ENCODE peak calls at places on chromosomes 1 and 21, in five cellular contexts. K is lung; U is CD8-positive, alpha-beta T cell; D is glutamatergic neuron; S is tibial artery. A is an unnamed sample.

GRCh38 chr1:246121533-246121932 is 385.5 kb downstream of the SMYD3 start:
- DNase-seq in K (no peak), U (no peak), D (no peak), S (no peak), A (no peak)

GRCh38 chr21:18368193-18368592 is 35.4 kb downstream of the TMPRSS15 start:
- DNase-seq in K (no peak), U (no peak), D (no peak), S (no peak), A (no peak)

GRCh38 chr1:99529002-99529401 is 116.9 kb upstream of the PALMD start:
- DNase-seq in K (no peak), U (no peak), D (no peak), S (no peak), A (no peak)

GRCh38 chr1:82449671-82450070 is 648.9 kb downstream of the ADGRL2 start:
- DNase-seq in K (no peak), U (no peak), D (no peak), S (no peak), A (no peak)

GRCh38 chr1:217713223-217713622 is 82.1 kb downstream of the SPATA17 start:
- DNase-seq in K (no peak), U (no peak), D (no peak), S (no peak), A (no peak)

GRCh38 chr1:36359383-36359782 is 26.3 kb downstream of the STK40 start:
- DNase-seq in K (no peak), U (no peak), D (no peak), S (no peak), A (no peak)

GRCh38 chr1:39919545-39919944 is 17.8 kb upstream of the MYCL start:
- DNase-seq in K (peak; percentile 60), U (peak; percentile 28), D (no peak), S (no peak), A (peak; percentile 80)

GRCh38 chr1:75745276-75745675 is 20.8 kb downstream of the ACADM start:
- DNase-seq in K (no peak), U (no peak), D (no peak), S (no peak), A (no peak)

GRCh38 chr21:24844672-24845071 is 762.6 kb downstream of the MRPL39 start:
- DNase-seq in K (no peak), U (no peak), D (no peak), S (no peak), A (no peak)

GRCh38 chr1:13697738-13698137 is 2.2 kb upstream of the PRDM2 start:
- DNase-seq in K (no peak), U (no peak), D (no peak), S (no peak), A (peak; percentile 29)
- TF ChIP-seq CTCF in K (no peak), U (no peak), D (no peak), S (no peak), A (peak; percentile 64)

GRCh38 chr1:31696246-31696645 is 7.6 kb downstream of the COL16A1 start:
- DNase-seq in K (no peak), U (no peak), D (no peak), S (no peak), A (no peak)
- TF ChIP-seq CTCF in K (no peak), U (no peak), D (no peak), S (no peak), A (no peak)

DNA sequence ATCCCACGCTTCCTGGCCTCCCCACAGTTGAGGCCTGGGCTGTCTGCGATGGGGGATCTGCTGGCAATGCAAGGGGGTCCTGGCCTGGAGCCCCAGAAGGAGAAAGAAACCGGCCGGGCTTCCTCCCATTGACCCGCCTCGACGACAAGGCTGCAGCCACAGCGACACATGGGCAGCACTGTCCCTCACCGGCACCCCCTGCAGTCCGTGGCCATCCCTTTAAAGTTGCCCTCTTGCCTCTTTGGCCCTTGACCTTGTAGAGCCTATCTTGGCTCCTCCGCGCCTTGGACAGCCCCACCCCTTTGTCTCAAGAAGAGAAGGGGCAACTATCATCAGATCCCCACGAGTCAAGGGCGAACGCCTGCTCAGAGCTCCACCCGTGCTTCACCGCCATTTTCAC is 106.0 kb downstream of the CASZ1 start:
- DNase-seq in K (no peak), U (no peak), D (no peak), S (no peak), A (no peak)
- TF ChIP-seq CTCF in K (no peak), U (no peak), D (no peak), S (no peak), A (no peak)

GRCh38 chr1:206637605-206638004 is 2.3 kb downstream of the DYRK3 start:
- DNase-seq in K (no peak), U (no peak), D (no peak), S (no peak), A (peak; percentile 18)

GRCh38 chr1:206635983-206636354 is 633 bp downstream of the DYRK3 start:
- DNase-seq in K (no peak), U (no peak), D (no peak), S (no peak), A (peak; percentile 35)

GRCh38 chr1:206633708-206634121 is 1.6 kb upstream of the DYRK3 start:
- DNase-seq in K (no peak), U (no peak), D (no peak), S (no peak), A (no peak)

GRCh38 chr1:206634365-206635079 is 814 bp upstream of the DYRK3 start:
- DNase-seq in K (peak; percentile 93), U (peak; percentile 76), D (peak; percentile 89), S (peak; percentile 95), A (peak; percentile 87)

DNA sequence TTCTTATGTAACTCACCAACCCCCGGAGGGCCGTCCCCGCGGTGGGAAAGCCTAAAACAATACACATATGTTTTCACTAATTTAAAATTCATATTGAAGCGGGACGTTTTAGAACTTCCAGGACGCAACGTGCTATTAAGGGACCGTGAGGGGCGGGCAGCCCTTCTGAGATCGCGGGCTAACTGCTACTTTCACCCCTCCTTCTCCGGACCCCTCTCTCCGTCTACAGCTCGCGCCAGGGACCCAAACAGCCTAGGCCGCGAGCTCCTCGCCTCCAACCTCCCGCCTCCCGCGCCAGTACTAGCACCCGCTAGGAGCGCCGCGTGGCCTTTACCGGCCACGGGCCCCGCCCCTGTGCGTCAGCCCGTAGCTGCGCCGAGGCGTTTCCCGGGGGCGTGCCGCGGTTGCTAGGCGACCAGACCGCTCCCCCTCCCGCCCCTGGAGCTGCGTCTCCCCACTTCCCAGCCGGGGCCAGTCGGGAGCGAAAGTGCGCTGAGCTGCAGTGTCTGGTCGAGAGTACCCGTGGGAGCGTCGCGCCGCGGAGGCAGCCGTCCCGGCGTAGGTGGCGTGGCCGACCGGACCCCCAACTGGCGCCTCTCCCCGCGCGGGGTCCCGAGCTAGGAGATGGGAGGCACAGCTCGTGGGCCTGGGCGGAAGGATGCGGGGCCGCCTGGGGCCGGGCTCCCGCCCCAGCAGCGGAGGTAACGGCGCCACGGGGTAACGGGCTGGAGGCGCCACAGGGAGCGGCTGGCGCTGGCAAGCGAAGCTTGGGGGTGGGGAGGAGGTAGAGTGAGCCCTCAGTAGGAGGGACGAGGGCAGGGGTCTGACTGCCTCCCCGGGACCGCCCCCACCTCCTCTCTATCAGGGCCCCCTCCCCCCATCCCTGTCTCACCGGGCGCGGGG is at the start of gene DYRK3:
- DNase-seq in K (peak; percentile 95), U (peak; percentile 91), D (peak; percentile 91), S (peak; percentile 96), A (peak; percentile 94)
- TF ChIP-seq CTCF in K (peak; percentile 0), U (no peak), D (no peak), S (peak; percentile 10), A (no peak)

GRCh38 chr1:162538815-162539431 is 22.6 kb upstream of the UAP1 start:
- DNase-seq in K (no peak), U (no peak), D (no peak), S (no peak), A (no peak)
- TF ChIP-seq CTCF in K (no peak), U (no peak), D (no peak), S (no peak), A (no peak)

GRCh38 chr1:46180082-46180616 is 3.9 kb upstream of the P3R3URF start:
- DNase-seq in K (peak; percentile 65), U (no peak), D (peak; percentile 80), S (no peak), A (peak; percentile 46)
- TF ChIP-seq CTCF in K (peak; percentile 4), U (no peak), D (no peak), S (no peak), A (no peak)

GRCh38 chr1:18322353-18323032 is 158.2 kb upstream of the KLHDC7A start:
- DNase-seq in K (no peak), U (no peak), D (peak; percentile 56), S (no peak), A (peak; percentile 57)
- TF ChIP-seq CTCF in K (no peak), U (no peak), D (peak; percentile 68), S (no peak), A (peak; percentile 79)

GRCh38 chr1:70966018-70966638 is 81.5 kb downstream of the PTGER3 start:
- DNase-seq in K (no peak), U (no peak), D (no peak), S (no peak), A (peak; percentile 31)
- TF ChIP-seq CTCF in K (no peak), U (peak; percentile 58), D (peak; percentile 89), S (peak; percentile 33), A (peak; percentile 72)

DNA sequence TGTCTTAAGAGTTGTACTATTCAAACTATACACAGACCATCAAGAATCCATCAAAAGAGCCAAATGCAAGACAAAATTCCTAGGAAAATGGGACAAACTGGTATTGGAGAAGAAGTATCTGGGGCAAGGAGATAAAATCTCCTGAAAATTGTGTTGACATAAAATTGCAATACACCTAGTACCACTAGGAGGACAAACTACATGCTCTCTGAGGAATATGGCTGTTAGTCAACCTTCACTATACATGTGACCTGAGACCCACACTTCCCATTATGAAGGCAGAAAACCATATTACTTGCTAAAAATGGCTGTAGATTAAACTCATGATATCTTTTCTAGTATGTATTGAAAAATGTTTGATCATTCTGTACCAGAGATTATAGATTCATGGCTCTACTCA is 30.0 kb downstream of the IRF2BP2 start:
- DNase-seq in K (no peak), U (no peak), D (no peak), S (no peak), A (peak; percentile 42)
- TF ChIP-seq CTCF in K (no peak), U (peak; percentile 18), D (peak; percentile 45), S (peak; percentile 17), A (peak; percentile 71)